ENCODE peak calls at places on chromosome 18, in four cellular contexts. S is IMR-90, A is mesendoderm, V is H1. D is an unnamed sample.

GRCh38 chr18:3453540-3454364 is 3.8 kb downstream of the TGIF1 start:
- DNase-seq in S (peak; percentile 98), A (peak; percentile 74), V (no peak), D (no peak)

GRCh38 chr18:76754381-76754780 is 68.0 kb upstream of the ZNF236 start:
- DNase-seq in A (peak; percentile 40), S (no peak), V (no peak), D (no peak)

GRCh38 chr18:55503167-55503820 is 84.7 kb downstream of the TCF4 start:
- DNase-seq in A (no peak), V (no peak), S (peak; percentile 45), D (no peak)

GRCh38 chr18:32386466-32386865 is 84.2 kb downstream of the GAREM1 start:
- DNase-seq in V (no peak), A (no peak), S (no peak), D (no peak)

GRCh38 chr18:48942554-48943261 is 8.1 kb downstream of the SMAD7 start:
- DNase-seq in S (peak; percentile 92), A (peak; percentile 81), V (no peak), D (no peak)

GRCh38 chr18:49168281-49168680 is 217.5 kb upstream of the SMAD7 start:
- DNase-seq in A (no peak), S (no peak), V (no peak), D (no peak)

GRCh38 chr18:64330161-64330560 is 181.3 kb upstream of the LINC00305 start:
- DNase-seq in V (no peak), S (no peak), A (peak; percentile 65), D (peak; percentile 49)

GRCh38 chr18:49656098-49656591 is 94.3 kb downstream of the LIPG start:
- DNase-seq in V (no peak), S (peak; percentile 16), A (peak; percentile 91), D (no peak)

GRCh38 chr18:45068563-45069191 is 388.0 kb downstream of the SETBP1 start:
- DNase-seq in V (no peak), S (no peak), A (no peak), D (no peak)

GRCh38 chr18:3008546-3008945 is 4.4 kb downstream of the LPIN2 start:
- DNase-seq in A (no peak), V (no peak), S (peak; percentile 95), D (no peak)

GRCh38 chr18:51429644-51430043 is 232.2 kb upstream of the MEX3C start:
- DNase-seq in S (no peak), A (no peak), V (no peak), D (no peak)

GRCh38 chr18:12279781-12280531 is 25.8 kb downstream of the CIDEA start:
- DNase-seq in A (no peak), V (no peak), S (no peak), D (no peak)

GRCh38 chr18:35045121-35045520 is 3.9 kb downstream of the MAPRE2 start:
- DNase-seq in A (no peak), V (no peak), S (peak; percentile 63), D (no peak)

GRCh38 chr18:77168666-77169358 is 36.2 kb upstream of the MBP start:
- DNase-seq in S (no peak), V (no peak), A (no peak), D (no peak)

GRCh38 chr18:2826581-2826980 is 20.2 kb upstream of the EMILIN2 start:
- DNase-seq in A (no peak), V (no peak), S (no peak), D (no peak)

GRCh38 chr18:48764452-48764851 is 186.3 kb downstream of the SMAD7 start:
- DNase-seq in A (no peak), S (no peak), V (no peak), D (no peak)

GRCh38 chr18:57428221-57429150 is 6.7 kb upstream of the ONECUT2 start:
- DNase-seq in S (no peak), V (peak; percentile 70), A (peak; percentile 40), D (no peak)

GRCh38 chr18:57353940-57354461 is 1.6 kb downstream of the ST8SIA3 start:
- DNase-seq in A (peak; percentile 90), V (peak; percentile 93), S (peak; percentile 17), D (peak; percentile 89)

GRCh38 chr18:69257861-69258458 is 142.7 kb upstream of the DOK6 start:
- DNase-seq in V (no peak), A (no peak), S (peak; percentile 69), D (no peak)

GRCh38 chr18:48711651-48712486 is 173.0 kb downstream of the CTIF start:
- DNase-seq in S (peak; percentile 49), A (peak; percentile 83), V (no peak), D (peak; percentile 51)

GRCh38 chr18:68837665-68838390 is 39.9 kb downstream of the CCDC102B start:
- DNase-seq in V (no peak), A (no peak), S (peak; percentile 77), D (no peak)

GRCh38 chr18:50715919-50716318 is 103.9 kb downstream of the MRO start:
- DNase-seq in S (no peak), A (no peak), V (no peak), D (no peak)

GRCh38 chr18:26008096-26008495 is 82.3 kb downstream of the SS18 start:
- DNase-seq in S (no peak), V (no peak), A (no peak), D (no peak)

GRCh38 chr18:25453556-25454269 is 101.7 kb upstream of the ZNF521 start:
- DNase-seq in V (no peak), S (peak; percentile 79), A (no peak), D (no peak)

GRCh38 chr18:38981382-38981781 is 1415.8 kb upstream of the CELF4 start:
- DNase-seq in V (no peak), S (no peak), A (no peak), D (no peak)

GRCh38 chr18:2197945-2198344 is 373.4 kb downstream of the METTL4 start:
- DNase-seq in V (no peak), A (no peak), S (no peak), D (no peak)

GRCh38 chr18:69795785-69796184 is 151.9 kb downstream of the CD226 start:
- DNase-seq in A (peak; percentile 15), V (no peak), S (peak; percentile 62), D (no peak)

GRCh38 chr18:10010611-10011015 is 96.8 kb downstream of the VAPA start:
- DNase-seq in A (no peak), S (peak; percentile 92), V (no peak), D (no peak)

GRCh38 chr18:58998421-58999203 is 133.9 kb downstream of the ZNF532 start:
- DNase-seq in A (peak; percentile 21), S (peak; percentile 70), V (peak; percentile 37), D (no peak)

GRCh38 chr18:36640005-36640952 is 188.5 kb downstream of the TPGS2 start:
- DNase-seq in V (no peak), A (no peak), S (peak; percentile 28), D (no peak)

GRCh38 chr18:78519394-78520062 is 460.1 kb upstream of the SALL3 start:
- DNase-seq in S (no peak), A (no peak), V (no peak), D (peak; percentile 4)

GRCh38 chr18:58788470-58788869 is 76.2 kb upstream of the ZNF532 start:
- DNase-seq in S (no peak), V (no peak), A (peak; percentile 60), D (no peak)

GRCh38 chr18:21904856-21905255 is 164.3 kb downstream of the MIB1 start:
- DNase-seq in V (no peak), A (no peak), S (no peak), D (no peak)

GRCh38 chr18:69784840-69785239 is 162.8 kb downstream of the CD226 start:
- DNase-seq in A (no peak), S (no peak), V (no peak), D (no peak)

GRCh38 chr18:49725809-49726514 is 87.4 kb downstream of the ACAA2 start:
- DNase-seq in A (peak; percentile 100), V (peak; percentile 72), S (peak; percentile 98), D (peak; percentile 92)

DNA sequence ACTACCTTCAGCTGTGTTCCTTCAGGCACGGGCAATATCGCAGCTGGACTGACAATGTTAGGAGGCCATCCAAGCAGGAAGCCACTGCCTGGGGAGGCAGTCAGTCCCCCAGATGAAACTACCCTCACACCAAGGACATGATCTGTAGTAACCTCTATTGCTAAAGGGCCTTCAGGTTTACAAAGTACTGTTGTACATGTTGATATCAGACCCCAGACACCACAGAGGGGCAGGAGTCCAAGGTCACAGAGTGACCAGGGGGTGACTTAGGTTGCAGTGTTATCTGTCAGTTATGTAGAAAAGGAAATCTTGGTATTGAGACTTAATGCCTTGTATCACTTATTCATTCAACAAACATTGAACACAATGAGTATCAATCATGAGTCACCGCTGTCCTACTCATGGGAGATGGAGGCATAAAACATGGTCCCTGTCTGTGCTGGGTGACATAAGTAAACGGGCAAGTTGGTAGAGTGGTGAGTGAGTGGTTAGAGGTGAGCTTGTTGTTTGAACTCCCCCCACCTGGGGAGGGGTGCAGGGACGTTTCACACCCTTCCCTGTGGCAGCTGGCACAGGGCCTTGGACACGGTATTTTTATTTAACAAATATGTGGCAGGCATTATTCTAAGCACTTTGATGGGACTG is 7.1 kb downstream of the CABLES1 start:
- DNase-seq in A (no peak), S (no peak), V (no peak), D (no peak)
- H3K9ac ChIP-seq in A (no peak overlapping the region), S (no peak overlapping the region), V (no peak overlapping the region), D (no peak overlapping the region)

GRCh38 chr18:74092922-74093321 is 54.7 kb downstream of the FBXO15 start:
- DNase-seq in V (no peak), S (no peak), A (no peak), D (no peak)
- H4K5ac ChIP-seq in V (no peak overlapping the region), S (no peak overlapping the region), A (no peak overlapping the region), D (no peak overlapping the region)

GRCh38 chr18:8412117-8412516 is 197.1 kb upstream of the RAB12 start:
- DNase-seq in S (no peak), V (no peak), A (no peak), D (no peak)

GRCh38 chr18:8416212-8417019 is 192.8 kb upstream of the RAB12 start:
- DNase-seq in V (no peak), A (peak; percentile 38), S (peak; percentile 4), D (no peak)

GRCh38 chr18:8411492-8411891 is 197.7 kb upstream of the RAB12 start:
- DNase-seq in A (no peak), S (no peak), V (no peak), D (no peak)

GRCh38 chr18:8413189-8413588 is 196.0 kb upstream of the RAB12 start:
- DNase-seq in A (no peak), V (no peak), S (no peak), D (no peak)

DNA sequence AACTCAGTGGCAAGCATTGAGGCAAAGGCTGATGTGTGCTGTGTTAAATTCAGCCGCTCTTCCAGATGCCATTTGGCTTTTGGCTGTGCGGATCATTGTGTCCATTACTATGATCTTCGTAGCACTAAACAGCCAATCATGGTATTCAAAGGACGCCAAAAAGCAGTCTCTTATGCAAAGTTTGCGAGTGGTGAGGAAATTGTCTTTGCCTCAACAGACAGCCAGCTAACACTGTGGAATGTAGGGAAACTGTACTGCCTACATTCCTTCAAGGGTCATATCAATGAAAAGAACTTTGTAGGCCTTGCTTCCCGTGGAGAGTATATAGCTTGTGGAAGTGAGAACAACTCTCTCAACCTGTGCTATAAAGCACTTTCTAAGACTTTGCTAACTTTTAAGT is 195.5 kb upstream of the RAB12 start:
- DNase-seq in A (peak; percentile 35), S (no peak), V (no peak), D (no peak)
- H3K4me1 ChIP-seq in A (no peaks in the 10 kb centered on the region), S (no peaks in the 10 kb centered on the region), V (no peaks in the 10 kb centered on the region), D (no peaks in the 10 kb centered on the region)

GRCh38 chr18:23967321-23968089 is 47.0 kb upstream of the TTC39C start:
- DNase-seq in A (no peak), V (no peak), S (no peak), D (no peak)

GRCh38 chr18:23970161-23971153 is 44.1 kb upstream of the TTC39C start:
- DNase-seq in V (no peak), S (no peak), A (no peak), D (no peak)

GRCh38 chr18:23968638-23969037 is 45.9 kb upstream of the TTC39C start:
- DNase-seq in S (no peak), A (no peak), V (no peak), D (no peak)

GRCh38 chr18:23971656-23972230 is 42.8 kb upstream of the TTC39C start:
- DNase-seq in V (no peak), S (no peak), A (no peak), D (no peak)

GRCh38 chr18:23969664-23970063 is 44.9 kb upstream of the TTC39C start:
- DNase-seq in V (no peak), S (no peak), A (no peak), D (no peak)
- H3K9ac ChIP-seq in V (no peak overlapping the region), S (no peak overlapping the region), A (no peak overlapping the region), D (no peak overlapping the region)